ENCODE peak calls at places on chromosome X, in six cellular contexts. L is K562, X is HCT116, D is Panc1, Z is suprapubic skin, S is SK-N-SH. N is an unnamed sample.

GRCh38 chrX:151981129-151981528 is 6.7 kb upstream of the GABRE start:
- DNase-seq in L (no peak), X (no peak), D (no peak), Z (no peak), S (no peak), N (no peak)

GRCh38 chrX:10450229-10450958 is 170.0 kb downstream of the MID1 start:
- DNase-seq in L (no peak), X (no peak), D (no peak), Z (no peak), S (no peak), N (no peak)

GRCh38 chrX:134695999-134696398 is 37.7 kb upstream of the PLAC1 start:
- DNase-seq in L (no peak), X (no peak), D (no peak), Z (no peak), S (no peak), N (no peak)

GRCh38 chrX:114365045-114365834 is 218.6 kb upstream of the HTR2C start:
- DNase-seq in L (peak; percentile 0), X (no peak), D (no peak), Z (no peak), S (no peak), N (no peak)

GRCh38 chrX:101450951-101451350 is 34.3 kb upstream of the ARMCX4 start:
- DNase-seq in L (no peak), X (no peak), D (no peak), Z (no peak), S (no peak), N (no peak)

GRCh38 chrX:97968376-97969104 is 1084.8 kb downstream of the RPA4 start:
- DNase-seq in L (no peak), X (no peak), D (no peak), Z (no peak), S (no peak), N (no peak)

GRCh38 chrX:85897376-85898110 is 149.8 kb downstream of the CHM start:
- DNase-seq in L (peak; percentile 31), X (no peak), D (no peak), Z (no peak), S (no peak), N (no peak)

GRCh38 chrX:123860506-123860840 is 620 bp downstream of the XIAP start:
- DNase-seq in L (no peak), X (no peak), D (no peak), Z (no peak), S (peak; percentile 24), N (peak; percentile 38)

GRCh38 chrX:105063743-105064142 is 156.8 kb downstream of the TEX13A start:
- DNase-seq in L (no peak), X (no peak), D (no peak), Z (no peak), S (no peak), N (no peak)

GRCh38 chrX:115373308-115373707 is 83.8 kb downstream of the LUZP4 start:
- DNase-seq in L (no peak), X (no peak), D (no peak), Z (no peak), S (no peak), N (no peak)

GRCh38 chrX:1380672-1381233 is 11.2 kb downstream of the SLC25A6 start:
- DNase-seq in L (no peak), X (no peak), D (no peak), Z (no peak), S (peak; percentile 51), N (peak; percentile 25)

GRCh38 chrX:40062525-40063193 is 35.1 kb downstream of the BCOR start:
- DNase-seq in L (no peak), X (no peak), D (no peak), Z (no peak), S (no peak), N (no peak)

GRCh38 chrX:25548806-25549205 is 533.0 kb upstream of the ARX start:
- DNase-seq in L (no peak), X (no peak), D (no peak), Z (no peak), S (no peak), N (no peak)

GRCh38 chrX:132415012-132415411 is 73.8 kb downstream of the MBNL3 start:
- DNase-seq in L (no peak), X (no peak), D (no peak), Z (no peak), S (no peak), N (no peak)

GRCh38 chrX:30181353-30181752 is 34.0 kb upstream of the MAGEB2 start:
- DNase-seq in L (no peak), X (no peak), D (no peak), Z (no peak), S (no peak), N (no peak)

GRCh38 chrX:12210196-12210815 is 72.0 kb downstream of the FRMPD4 start:
- DNase-seq in L (no peak), X (no peak), D (no peak), Z (no peak), S (no peak), N (no peak)

GRCh38 chrX:110851780-110852179 is 56.2 kb upstream of the CHRDL1 start:
- DNase-seq in L (peak; percentile 14), X (no peak), D (no peak), Z (no peak), S (no peak), N (peak; percentile 46)

GRCh38 chrX:45900751-45901150 is 644.5 kb downstream of the ZNF674 start:
- DNase-seq in L (no peak), X (no peak), D (no peak), Z (no peak), S (no peak), N (no peak)

GRCh38 chrX:146755214-146755613 is 54.4 kb upstream of the CXorf51B start:
- DNase-seq in L (no peak), X (no peak), D (no peak), Z (no peak), S (no peak), N (no peak)

GRCh38 chrX:30690330-30690729 is 37.1 kb downstream of the GK start:
- DNase-seq in L (no peak), X (no peak), D (no peak), Z (no peak), S (no peak), N (no peak)

GRCh38 chrX:13669246-13669689 is 16.3 kb downstream of the TCEANC start:
- DNase-seq in L (peak; percentile 78), X (peak; percentile 90), D (no peak), Z (no peak), S (no peak), N (peak; percentile 84)

GRCh38 chrX:13110427-13111324 is 66.3 kb upstream of the FAM9C start:
- DNase-seq in L (no peak), X (peak; percentile 33), D (no peak), Z (no peak), S (peak; percentile 4), N (no peak)

GRCh38 chrX:68831405-68832100 is 2.7 kb downstream of the EFNB1 start:
- DNase-seq in L (no peak), X (no peak), D (no peak), Z (peak; percentile 15), S (no peak), N (no peak)

GRCh38 chrX:99242001-99242400 is 1168.1 kb downstream of the PCDH19 start:
- DNase-seq in L (no peak), X (no peak), D (no peak), Z (no peak), S (no peak), N (no peak)

GRCh38 chrX:45851434-45851991 is 650.8 kb upstream of the DIPK2B start:
- DNase-seq in L (no peak), X (peak; percentile 49), D (no peak), Z (no peak), S (peak; percentile 15), N (peak; percentile 38)

DNA sequence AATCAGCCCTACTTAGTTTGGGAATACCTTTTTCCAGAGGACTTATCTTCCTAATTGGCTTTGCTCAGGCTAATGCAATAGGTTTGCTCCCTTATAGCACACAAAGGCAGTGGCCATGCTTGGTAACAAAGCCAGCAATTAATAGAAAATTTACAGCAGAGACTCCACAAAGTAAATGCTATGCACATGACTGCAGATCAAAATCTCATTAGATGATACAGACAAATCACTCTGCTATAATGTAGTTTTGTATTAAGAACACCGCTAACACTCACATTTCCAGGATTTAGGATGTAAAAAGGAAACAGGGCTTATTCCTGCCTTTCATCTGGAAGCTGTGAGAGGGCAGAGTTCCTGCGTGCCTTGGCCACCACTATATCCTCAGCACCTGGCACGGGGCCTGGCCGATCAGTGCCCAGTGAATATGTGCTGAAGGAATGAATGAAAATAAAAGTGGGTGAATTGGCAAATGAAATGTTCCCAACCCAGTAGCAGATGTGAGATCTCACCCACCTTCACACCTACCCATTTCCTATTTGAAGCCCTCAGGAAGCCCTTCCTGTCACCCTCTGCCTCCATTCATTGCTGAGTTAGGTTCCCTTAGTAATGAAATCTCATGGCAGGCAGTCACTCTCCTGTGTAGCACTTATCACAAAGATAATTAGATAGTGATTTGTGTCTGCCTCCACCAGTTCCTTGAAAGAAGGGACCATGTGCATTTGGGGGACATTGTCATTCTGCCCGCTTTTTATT is 5.1 kb downstream of the SEPTIN6 start:
- DNase-seq in L (no peak), X (no peak), D (no peak), Z (no peak), S (no peak), N (no peak)
- H3K4me3 ChIP-seq in L (no peak overlapping the region), X (no peak overlapping the region), D (no peak overlapping the region), Z (no peak overlapping the region), S (no peak overlapping the region), N (no peak overlapping the region)

DNA sequence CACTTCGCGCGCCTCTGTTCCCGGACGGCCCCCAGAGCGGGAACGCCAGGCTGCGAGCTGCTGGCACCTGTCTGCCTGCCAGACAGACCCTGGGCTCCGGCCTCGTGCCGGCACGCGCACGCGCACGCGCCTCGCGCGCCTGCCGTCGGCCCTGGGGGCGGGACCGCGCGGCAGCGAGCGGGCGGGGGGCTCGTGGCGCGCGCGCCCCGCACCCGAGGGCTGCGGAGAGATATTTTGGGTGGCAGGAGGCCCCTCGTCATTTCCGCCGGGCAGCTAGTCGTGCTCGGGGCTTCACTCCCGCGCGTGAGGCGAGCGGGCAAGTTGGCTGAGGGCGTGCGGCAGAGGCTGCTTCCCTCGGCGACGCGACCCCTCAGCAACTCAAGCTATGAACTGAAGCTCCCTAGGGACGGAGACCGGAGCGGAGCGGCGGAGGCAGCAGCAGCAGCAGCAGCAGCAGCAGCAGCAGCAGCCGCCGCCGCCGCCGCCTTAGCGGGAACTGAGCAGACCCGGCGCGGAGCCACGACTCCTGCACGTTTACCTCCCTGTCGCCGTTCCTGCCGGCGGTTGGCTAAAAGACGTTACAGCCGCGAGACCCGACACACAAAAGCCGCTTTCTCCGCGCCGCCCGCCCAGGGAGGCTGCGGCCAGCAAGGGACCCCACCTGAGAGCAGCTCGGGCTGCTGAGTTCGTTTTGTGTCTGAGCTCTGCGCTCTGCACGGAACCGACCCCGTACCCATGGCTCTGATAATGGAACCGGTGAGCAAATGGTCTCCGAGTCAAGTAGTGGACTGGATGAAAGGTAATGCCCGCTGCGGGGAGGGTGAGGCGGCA is at the start of gene CNKSR2:
- DNase-seq in L (no peak), X (no peak), D (no peak), Z (no peak), S (peak; percentile 87), N (peak; percentile 65)
- TF ChIP-seq POLR2AphosphoS5 in L (no peak), X (no peak), D (no peak), Z (no peak), S (no peak), N (no peak)

DNA sequence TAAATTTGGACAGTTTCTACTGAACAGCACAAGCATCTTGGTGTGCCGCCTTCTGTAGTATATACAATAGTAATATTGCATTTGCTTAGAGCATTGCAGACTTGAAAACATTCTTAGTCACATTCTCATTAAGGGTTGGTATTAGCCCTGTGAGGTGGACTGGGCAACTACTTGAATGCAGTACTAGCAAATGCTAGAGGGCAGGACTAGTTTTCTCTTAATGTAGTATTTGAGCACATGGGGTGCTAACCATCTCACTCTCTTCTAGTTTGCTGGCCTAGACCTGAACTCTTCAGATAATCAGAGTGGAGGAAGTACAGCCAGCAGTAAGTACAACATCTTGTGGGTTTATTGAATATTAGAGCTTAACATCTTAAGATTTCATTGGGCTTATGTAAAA is 3.2 kb downstream of the DDX3X start:
- DNase-seq in L (peak; percentile 4), X (no peak), D (no peak), Z (no peak), S (no peak), N (no peak)
- H3K4me1 ChIP-seq in L (peaks cover 16% of the 10 kb centered on the region), X (peaks cover 5% of the 10 kb centered on the region), D (peaks cover 13% of the 10 kb centered on the region), Z (peaks cover 36% of the 10 kb centered on the region), S (no peaks in the 10 kb centered on the region), N (peaks cover 47% of the 10 kb centered on the region)

GRCh38 chrX:155768036-155768769 is 112.9 kb upstream of the VAMP7 start:
- DNase-seq in L (no peak), X (no peak), D (no peak), Z (no peak), S (peak; percentile 14), N (no peak)
- H3K4me3 ChIP-seq in L (peak overlapping the region; percentile 44), X (peak overlapping the region; percentile 19), D (peak overlapping the region; percentile 58), Z (peak overlapping the region; percentile 43), S (peak overlapping the region; percentile 64), N (peak overlapping the region; percentile 50)

N was measured in stomach.